ENCODE peak calls at places on chromosomes 12 and 14, in six cellular contexts. P, T, E, V, O and L are unnamed samples.
A peak's percentile ranks its signal among the peaks of the same experiment; 100 is the strongest.

GRCh38 chr12:111384596-111384995 is 15.7 kb upstream of the PHETA1 start:
- DNase-seq in E (no peak), P (no peak), T (no peak), O (no peak), V (no peak), L (no peak)

GRCh38 chr12:62683724-62684501 is 217.3 kb downstream of the MON2 start:
- DNase-seq in P (peak; percentile 41), V (no peak), E (peak; percentile 17), T (no peak), O (peak; percentile 67), L (no peak)

GRCh38 chr12:54998958-54999510 is 14.5 kb upstream of the TESPA1 start:
- DNase-seq in O (no peak), V (no peak), P (no peak), E (no peak), T (no peak), L (no peak)

GRCh38 chr12:54478270-54478669 is 4.9 kb upstream of the GTSF1 start:
- DNase-seq in O (no peak), T (no peak), P (no peak), E (no peak), V (no peak), L (no peak)

GRCh38 chr12:124294686-124295315 is at the start of gene RFLNA:
- DNase-seq in T (no peak), E (peak; percentile 64), P (peak; percentile 78), V (no peak), O (peak; percentile 84), L (no peak)

GRCh38 chr12:109777544-109777943 is 55.7 kb downstream of the TRPV4 start:
- DNase-seq in O (peak; percentile 79), P (no peak), V (peak; percentile 82), E (peak; percentile 34), T (no peak), L (peak; percentile 18)

GRCh38 chr14:67477926-67478915 is 10.3 kb downstream of the TMEM229B start:
- DNase-seq in V (no peak), P (no peak), T (no peak), O (no peak), E (no peak), L (no peak)

GRCh38 chr14:59919582-59920377 is at the start of gene LRRC9:
- DNase-seq in V (peak; percentile 26), O (peak; percentile 98), T (peak; percentile 46), E (peak; percentile 12), P (peak; percentile 83), L (peak; percentile 7)

GRCh38 chr14:73754911-73755360 is 40.8 kb upstream of the PNMA1 start:
- DNase-seq in V (no peak), T (no peak), O (peak; percentile 55), P (peak; percentile 37), E (peak; percentile 43), L (no peak)

GRCh38 chr12:14643247-14643646 is 53.2 kb downstream of the GUCY2C start:
- DNase-seq in E (no peak), O (no peak), V (no peak), P (no peak), T (no peak), L (no peak)

GRCh38 chr12:130953783-130954543 is at the start of gene ADGRD1:
- DNase-seq in O (peak; percentile 83), P (no peak), T (peak; percentile 46), V (no peak), E (peak; percentile 23), L (peak; percentile 80)

GRCh38 chr14:50961606-50962259 is 17.4 kb upstream of the PYGL start:
- DNase-seq in P (peak; percentile 32), E (no peak), O (no peak), V (peak; percentile 45), T (no peak), L (no peak)

GRCh38 chr14:77346495-77346894 is 25.7 kb downstream of the GSTZ1 start:
- DNase-seq in P (no peak), T (no peak), O (no peak), V (no peak), E (no peak), L (no peak)

GRCh38 chr14:43116341-43116740 is 1390.7 kb downstream of the FSCB start:
- DNase-seq in E (no peak), T (no peak), O (no peak), P (no peak), V (no peak), L (no peak)

GRCh38 chr14:51369814-51370213 is 129.8 kb downstream of the TMX1 start:
- DNase-seq in V (no peak), O (peak; percentile 62), P (no peak), E (no peak), T (peak; percentile 22), L (peak; percentile 4)

GRCh38 chr12:56391721-56392120 is 29.1 kb upstream of the APOF start:
- DNase-seq in O (no peak), T (no peak), E (no peak), V (no peak), P (no peak), L (no peak)

GRCh38 chr14:24065408-24065807 is 6.0 kb upstream of the CPNE6 start:
- DNase-seq in V (no peak), O (no peak), P (no peak), T (no peak), E (no peak), L (no peak)

GRCh38 chr14:42214981-42215491 is 608.4 kb downstream of the LRFN5 start:
- DNase-seq in O (no peak), E (peak; percentile 5), V (peak; percentile 19), P (no peak), T (no peak), L (no peak)

GRCh38 chr12:116599285-116600122 is 40.3 kb downstream of the MAP1LC3B2 start:
- DNase-seq in P (peak; percentile 81), E (peak; percentile 87), T (peak; percentile 84), V (peak; percentile 75), O (peak; percentile 96), L (no peak)

GRCh38 chr14:88189040-88189839 is 133.8 kb downstream of the KCNK10 start:
- DNase-seq in T (peak; percentile 94), O (peak; percentile 95), P (peak; percentile 72), V (peak; percentile 69), E (peak; percentile 99), L (peak; percentile 62)

GRCh38 chr12:77928078-77928477 is 97.4 kb downstream of the NAV3 start:
- DNase-seq in E (no peak), O (no peak), T (no peak), P (no peak), V (no peak), L (no peak)